ENCODE peak calls at places on chromosomes 16 and 17, in five cellular contexts. One of them, this sample, is unnamed.

GRCh38 chr17:11814655-11815262 is 182.5 kb downstream of the ZNF18 start:
- DNase-seq in prostate gland: no peak
- DNase-seq in GM13976: no peak
- DNase-seq in pancreas: no peak
- DNase-seq in uterus: no peak
- DNase-seq in this sample: no peak

GRCh38 chr17:67657596-67657995 is 60.1 kb upstream of the NOL11 start:
- DNase-seq in prostate gland: no peak
- DNase-seq in uterus: no peak
- DNase-seq in pancreas: no peak
- DNase-seq in GM13976: no peak
- DNase-seq in this sample: no peak

GRCh38 chr17:29557085-29557697 is 9.6 kb downstream of the ABHD15 start:
- DNase-seq in prostate gland: no peak
- DNase-seq in uterus: no peak
- DNase-seq in pancreas: no peak
- DNase-seq in GM13976: no peak
- DNase-seq in this sample: peak; percentile 38

GRCh38 chr17:5237541-5238016 is 2.9 kb upstream of the SCIMP start:
- DNase-seq in prostate gland: peak; percentile 36
- DNase-seq in pancreas: no peak
- DNase-seq in uterus: no peak
- DNase-seq in GM13976: no peak
- DNase-seq in this sample: peak; percentile 60

GRCh38 chr16:83441523-83441922 is 366.3 kb upstream of the HSBP1 start:
- DNase-seq in pancreas: no peak
- DNase-seq in uterus: no peak
- DNase-seq in prostate gland: no peak
- DNase-seq in GM13976: no peak
- DNase-seq in this sample: no peak

GRCh38 chr17:67912088-67912487 is 84.2 kb downstream of the C17orf58 start:
- DNase-seq in prostate gland: no peak
- DNase-seq in GM13976: no peak
- DNase-seq in pancreas: no peak
- DNase-seq in uterus: no peak
- DNase-seq in this sample: no peak

GRCh38 chr17:39676198-39676819 is 8.1 kb downstream of the PNMT start:
- DNase-seq in GM13976: peak; percentile 78
- DNase-seq in pancreas: peak; percentile 74
- DNase-seq in prostate gland: peak; percentile 57
- DNase-seq in uterus: no peak
- DNase-seq in this sample: no peak

GRCh38 chr16:89351645-89352044 is 134.1 kb downstream of the ZNF778 start:
- DNase-seq in GM13976: no peak
- DNase-seq in uterus: no peak
- DNase-seq in prostate gland: no peak
- DNase-seq in pancreas: no peak
- DNase-seq in this sample: no peak

GRCh38 chr16:69858196-69859104 is 92.7 kb upstream of the CLEC18A start:
- DNase-seq in GM13976: no peak
- DNase-seq in pancreas: no peak
- DNase-seq in prostate gland: no peak
- DNase-seq in uterus: no peak
- DNase-seq in this sample: no peak

GRCh38 chr17:57892820-57893595 is 43.2 kb upstream of the MRPS23 start:
- DNase-seq in prostate gland: peak; percentile 85
- DNase-seq in GM13976: no peak
- DNase-seq in pancreas: peak; percentile 81
- DNase-seq in uterus: peak; percentile 90
- DNase-seq in this sample: peak; percentile 98

GRCh38 chr17:28726396-28726911 is 421 bp upstream of the TLCD1 start:
- DNase-seq in uterus: peak; percentile 68
- DNase-seq in pancreas: no peak
- DNase-seq in prostate gland: peak; percentile 47
- DNase-seq in GM13976: peak; percentile 73
- DNase-seq in this sample: peak; percentile 54

GRCh38 chr16:8713635-8714097 is 39.2 kb downstream of the ABAT start:
- DNase-seq in pancreas: no peak
- DNase-seq in uterus: no peak
- DNase-seq in GM13976: no peak
- DNase-seq in prostate gland: no peak
- DNase-seq in this sample: no peak

GRCh38 chr16:77820340-77820739 is 32.0 kb downstream of the VAT1L start:
- DNase-seq in GM13976: no peak
- DNase-seq in uterus: no peak
- DNase-seq in pancreas: no peak
- DNase-seq in prostate gland: no peak
- DNase-seq in this sample: no peak

GRCh38 chr16:67801889-67802288 is 4.5 kb downstream of the RANBP10 start:
- DNase-seq in uterus: no peak
- DNase-seq in pancreas: no peak
- DNase-seq in GM13976: no peak
- DNase-seq in prostate gland: no peak
- DNase-seq in this sample: no peak

GRCh38 chr17:62599964-62600657 is 27.4 kb upstream of the MRC2 start:
- DNase-seq in GM13976: no peak
- DNase-seq in pancreas: no peak
- DNase-seq in uterus: no peak
- DNase-seq in prostate gland: no peak
- DNase-seq in this sample: no peak

GRCh38 chr17:57006040-57006439 is 28.1 kb downstream of the SCPEP1 start:
- DNase-seq in GM13976: no peak
- DNase-seq in prostate gland: no peak
- DNase-seq in uterus: no peak
- DNase-seq in pancreas: no peak
- DNase-seq in this sample: peak; percentile 23

GRCh38 chr16:71883849-71884638 is at the start of gene ZNF821:
- DNase-seq in uterus: peak; percentile 80
- DNase-seq in prostate gland: peak; percentile 79
- DNase-seq in pancreas: peak; percentile 89
- DNase-seq in GM13976: peak; percentile 89
- DNase-seq in this sample: peak; percentile 70
- TF ChIP-seq CTCF in uterus: no peak
- TF ChIP-seq CTCF in prostate gland: no peak
- TF ChIP-seq CTCF in pancreas: peak; percentile 13
- TF ChIP-seq CTCF in GM13976: no peak
- TF ChIP-seq CTCF in this sample: peak; percentile 28

GRCh38 chr17:50272711-50273653 is 1.3 kb upstream of the TMEM92 start:
- DNase-seq in GM13976: peak; percentile 85
- DNase-seq in uterus: peak; percentile 75
- DNase-seq in pancreas: peak; percentile 87
- DNase-seq in prostate gland: no peak
- DNase-seq in this sample: peak; percentile 63
- TF ChIP-seq CTCF in GM13976: peak; percentile 85
- TF ChIP-seq CTCF in uterus: peak; percentile 85
- TF ChIP-seq CTCF in pancreas: peak; percentile 91
- TF ChIP-seq CTCF in prostate gland: peak; percentile 95
- TF ChIP-seq CTCF in this sample: peak; percentile 97

GRCh38 chr16:4315185-4316102 is at the start of gene GLIS2:
- DNase-seq in prostate gland: peak; percentile 51
- DNase-seq in pancreas: peak; percentile 86
- DNase-seq in GM13976: peak; percentile 78
- DNase-seq in uterus: peak; percentile 82
- DNase-seq in this sample: peak; percentile 57

GRCh38 chr16:4317471-4318170 is 1.8 kb downstream of the GLIS2 start:
- DNase-seq in GM13976: no peak
- DNase-seq in uterus: peak; percentile 70
- DNase-seq in pancreas: no peak
- DNase-seq in prostate gland: no peak
- DNase-seq in this sample: peak; percentile 11

GRCh38 chr16:4316103-4316731 is 350 bp downstream of the GLIS2 start:
- DNase-seq in pancreas: peak; percentile 81
- DNase-seq in prostate gland: no peak
- DNase-seq in uterus: peak; percentile 49
- DNase-seq in GM13976: no peak
- DNase-seq in this sample: peak; percentile 16

GRCh38 chr16:4318171-4318910 is 2.5 kb downstream of the GLIS2 start:
- DNase-seq in pancreas: no peak
- DNase-seq in prostate gland: no peak
- DNase-seq in uterus: no peak
- DNase-seq in GM13976: no peak
- DNase-seq in this sample: no peak

DNA sequence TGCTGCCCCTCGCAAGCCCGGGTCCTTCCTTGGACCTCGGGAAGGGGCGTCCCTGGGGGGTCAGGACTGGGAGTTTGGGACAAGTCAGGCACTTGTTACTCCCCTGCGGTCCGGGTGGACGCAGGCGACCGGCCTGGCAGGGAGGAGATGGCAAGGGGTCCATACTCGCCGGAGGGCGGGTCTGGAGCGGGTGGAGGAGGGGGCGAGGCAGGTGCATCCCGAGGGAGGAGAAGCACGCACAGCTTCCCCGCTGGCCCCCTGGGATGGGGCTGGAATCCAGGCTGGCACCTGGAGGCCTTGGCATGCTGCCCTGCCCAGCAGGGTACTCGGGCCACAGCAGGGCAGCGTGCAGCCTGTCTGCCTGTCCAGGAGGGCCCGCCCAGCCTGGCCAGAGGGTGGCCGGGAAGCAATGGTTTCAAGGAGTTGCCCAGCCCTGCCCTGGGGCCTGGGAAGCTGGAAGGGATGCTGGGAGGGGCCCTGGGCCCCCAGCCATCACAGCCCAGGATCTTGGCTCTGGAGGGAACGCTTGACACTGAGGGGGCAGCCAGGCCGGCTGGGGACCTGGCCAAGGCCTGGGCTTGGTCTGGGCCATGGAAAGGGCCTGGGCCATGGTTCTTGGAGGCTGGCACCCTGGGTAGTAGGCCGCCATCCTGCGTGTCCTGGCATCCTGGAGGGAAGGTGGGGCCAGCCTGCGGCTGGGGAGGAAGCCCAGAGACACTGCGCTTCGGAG is 1.0 kb downstream of the GLIS2 start:
- DNase-seq in prostate gland: no peak
- DNase-seq in pancreas: peak; percentile 87
- DNase-seq in uterus: peak; percentile 67
- DNase-seq in GM13976: no peak
- DNase-seq in this sample: peak; percentile 57
- TF ChIP-seq CTCF in prostate gland: no peak
- TF ChIP-seq CTCF in pancreas: no peak
- TF ChIP-seq CTCF in uterus: no peak
- TF ChIP-seq CTCF in GM13976: no peak
- TF ChIP-seq CTCF in this sample: no peak

GRCh38 chr16:20781697-20782096 is 17.9 kb downstream of the ACSM3 start:
- DNase-seq in uterus: no peak
- DNase-seq in GM13976: no peak
- DNase-seq in pancreas: no peak
- DNase-seq in prostate gland: no peak
- DNase-seq in this sample: no peak

GRCh38 chr16:20789130-20789529 is 17.1 kb downstream of the ERI2 start:
- DNase-seq in prostate gland: no peak
- DNase-seq in GM13976: no peak
- DNase-seq in pancreas: no peak
- DNase-seq in uterus: no peak
- DNase-seq in this sample: no peak

DNA sequence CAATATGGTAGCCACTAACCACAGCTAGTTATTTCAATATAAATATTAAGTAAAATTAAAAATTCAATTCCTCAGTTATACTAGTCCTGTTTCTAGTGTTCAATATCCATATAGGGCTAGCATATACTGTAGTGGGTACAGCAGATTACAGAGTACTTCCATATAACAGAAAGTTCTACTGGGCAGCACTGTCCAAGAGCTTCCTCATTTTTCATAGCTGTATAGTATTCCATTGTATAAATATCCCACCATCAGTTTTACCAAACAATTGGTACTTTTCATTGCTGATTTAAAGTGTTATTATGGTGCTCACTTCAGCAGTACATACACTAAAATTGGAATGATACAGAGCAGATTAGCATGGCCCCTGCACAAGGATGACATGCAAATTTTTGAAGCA is 20.4 kb downstream of the ACSM3 start:
- DNase-seq in pancreas: no peak
- DNase-seq in prostate gland: no peak
- DNase-seq in GM13976: no peak
- DNase-seq in uterus: no peak
- DNase-seq in this sample: no peak
- TF ChIP-seq CTCF in pancreas: no peak
- TF ChIP-seq CTCF in prostate gland: no peak
- TF ChIP-seq CTCF in GM13976: no peak
- TF ChIP-seq CTCF in uterus: no peak
- TF ChIP-seq CTCF in this sample: no peak

DNA sequence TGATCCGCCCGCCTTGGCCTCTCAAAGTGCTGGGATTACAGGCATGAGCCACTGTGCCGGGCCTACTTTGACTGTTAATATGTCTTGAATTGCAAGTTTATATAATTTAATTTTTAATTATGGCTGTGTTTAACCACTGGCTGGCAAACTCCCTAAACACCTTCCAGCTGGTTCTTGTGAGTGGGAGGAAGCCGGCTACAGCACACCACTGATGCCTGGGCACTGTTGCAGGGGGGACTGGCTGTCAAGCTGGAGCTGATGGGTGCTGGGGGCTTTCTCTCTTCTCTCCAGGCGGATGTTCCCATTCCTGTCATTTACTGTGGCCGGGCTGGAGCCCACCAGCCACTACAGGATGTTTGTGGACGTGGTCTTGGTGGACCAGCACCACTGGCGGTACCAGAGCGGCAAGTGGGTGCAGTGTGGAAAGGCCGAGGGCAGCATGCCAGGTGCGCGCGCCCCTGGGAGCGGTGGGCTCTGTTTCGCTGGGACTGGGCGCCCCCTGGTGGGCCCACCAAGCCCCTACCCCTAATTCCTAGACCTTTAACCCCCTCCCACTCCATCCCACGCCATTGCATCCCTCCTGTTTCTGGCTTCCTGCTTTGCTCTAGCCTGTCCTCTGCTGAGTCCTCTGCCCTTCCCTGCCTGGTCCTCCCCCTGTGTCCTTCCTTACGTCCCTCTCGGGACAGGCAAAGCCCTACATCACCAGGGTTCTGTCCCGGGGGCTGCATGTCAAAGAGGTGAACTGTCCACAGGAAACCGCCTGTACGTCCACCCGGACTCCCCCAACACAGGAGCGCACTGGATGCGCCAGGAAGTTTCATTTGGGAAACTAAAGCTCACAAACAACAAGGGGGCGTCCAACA is 9.5 kb downstream of the TBX21 start:
- DNase-seq in prostate gland: no peak
- DNase-seq in uterus: no peak
- DNase-seq in GM13976: peak; percentile 72
- DNase-seq in pancreas: no peak
- DNase-seq in this sample: peak; percentile 15
- TF ChIP-seq CTCF in prostate gland: no peak
- TF ChIP-seq CTCF in uterus: peak; percentile 11
- TF ChIP-seq CTCF in GM13976: peak; percentile 22
- TF ChIP-seq CTCF in pancreas: no peak
- TF ChIP-seq CTCF in this sample: peak; percentile 66

DNA sequence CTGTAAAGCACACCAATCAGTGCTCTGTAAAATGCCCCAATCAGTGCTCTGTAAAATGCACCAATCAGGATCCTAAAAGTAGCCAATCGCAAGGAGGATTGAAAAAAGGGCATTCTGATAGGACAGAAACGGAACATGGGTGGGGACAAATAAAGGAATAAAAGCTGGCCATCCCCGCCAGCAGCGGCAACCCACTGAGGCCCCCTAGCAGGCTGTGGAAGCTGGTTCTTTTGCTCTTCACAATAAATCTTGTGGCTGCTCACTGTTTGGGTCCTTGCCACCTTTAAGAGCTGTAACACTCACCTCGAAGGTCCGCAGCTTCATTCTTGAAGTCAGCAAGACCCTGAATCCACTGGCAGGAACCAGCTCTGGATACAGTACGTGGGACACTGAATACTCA is 162.4 kb upstream of the TBX2 start:
- DNase-seq in pancreas: no peak
- DNase-seq in uterus: no peak
- DNase-seq in GM13976: no peak
- DNase-seq in prostate gland: no peak
- DNase-seq in this sample: no peak
- TF ChIP-seq CTCF in pancreas: no peak
- TF ChIP-seq CTCF in uterus: no peak
- TF ChIP-seq CTCF in GM13976: no peak
- TF ChIP-seq CTCF in prostate gland: no peak
- TF ChIP-seq CTCF in this sample: no peak

GRCh38 chr17:18093616-18094408 is 6.1 kb downstream of the DRG2 start:
- DNase-seq in uterus: no peak
- DNase-seq in prostate gland: peak; percentile 19
- DNase-seq in pancreas: no peak
- DNase-seq in GM13976: no peak
- DNase-seq in this sample: peak; percentile 85
- TF ChIP-seq CTCF in uterus: no peak
- TF ChIP-seq CTCF in prostate gland: no peak
- TF ChIP-seq CTCF in pancreas: no peak
- TF ChIP-seq CTCF in GM13976: peak; percentile 24
- TF ChIP-seq CTCF in this sample: peak; percentile 81